ENCODE peak calls at places on chromosomes 1 and 21, in eight cellular contexts. One of them, this sample, is unnamed.

GRCh38 chr1:28087614-28088167 is 719 bp downstream of the EYA3 start:
- DNase-seq in right cardiac atrium: no peak
- DNase-seq in fibroblast of mammary gland: peak
- DNase-seq in OCI-LY7: peak
- DNase-seq in fibroblast of lung: no peak
- DNase-seq in stimulated activated CD4-positive, alpha-beta T cell treated with anti-CD3 and anti-CD28 coated beads, Interleukin-4, amount 100 ng/mL, for 48 hours: no peak
- DNase-seq in osteocyte: no peak
- DNase-seq in hepatocyte: peak
- DNase-seq in this sample: no peak

GRCh38 chr1:68904472-68904871 is 407.6 kb upstream of the DEPDC1 start:
- DNase-seq in right cardiac atrium: no peak
- DNase-seq in fibroblast of mammary gland: peak
- DNase-seq in OCI-LY7: no peak
- DNase-seq in fibroblast of lung: peak
- DNase-seq in stimulated activated CD4-positive, alpha-beta T cell treated with anti-CD3 and anti-CD28 coated beads, Interleukin-4, amount 100 ng/mL, for 48 hours: no peak
- DNase-seq in osteocyte: no peak
- DNase-seq in hepatocyte: peak
- DNase-seq in this sample: no peak

GRCh38 chr1:208475951-208476824 is 232.0 kb upstream of the PLXNA2 start:
- DNase-seq in right cardiac atrium: peak
- DNase-seq in fibroblast of mammary gland: no peak
- DNase-seq in OCI-LY7: no peak
- DNase-seq in fibroblast of lung: peak
- DNase-seq in stimulated activated CD4-positive, alpha-beta T cell treated with anti-CD3 and anti-CD28 coated beads, Interleukin-4, amount 100 ng/mL, for 48 hours: no peak
- DNase-seq in osteocyte: no peak
- DNase-seq in hepatocyte: peak
- DNase-seq in this sample: no peak

GRCh38 chr1:61457526-61457925 is 267.4 kb downstream of the TM2D1 start:
- DNase-seq in right cardiac atrium: no peak
- DNase-seq in fibroblast of mammary gland: no peak
- DNase-seq in OCI-LY7: no peak
- DNase-seq in fibroblast of lung: no peak
- DNase-seq in stimulated activated CD4-positive, alpha-beta T cell treated with anti-CD3 and anti-CD28 coated beads, Interleukin-4, amount 100 ng/mL, for 48 hours: no peak
- DNase-seq in osteocyte: no peak
- DNase-seq in hepatocyte: no peak
- DNase-seq in this sample: no peak

GRCh38 chr21:33686386-33686785 is 44.1 kb downstream of the ITSN1 start:
- DNase-seq in right cardiac atrium: no peak
- DNase-seq in fibroblast of mammary gland: no peak
- DNase-seq in OCI-LY7: no peak
- DNase-seq in fibroblast of lung: no peak
- DNase-seq in stimulated activated CD4-positive, alpha-beta T cell treated with anti-CD3 and anti-CD28 coated beads, Interleukin-4, amount 100 ng/mL, for 48 hours: no peak
- DNase-seq in osteocyte: no peak
- DNase-seq in hepatocyte: no peak
- DNase-seq in this sample: no peak

GRCh38 chr1:76677775-76678405 is 189.4 kb upstream of the ST6GALNAC5 start:
- DNase-seq in right cardiac atrium: no peak
- DNase-seq in fibroblast of mammary gland: no peak
- DNase-seq in OCI-LY7: no peak
- DNase-seq in fibroblast of lung: no peak
- DNase-seq in stimulated activated CD4-positive, alpha-beta T cell treated with anti-CD3 and anti-CD28 coated beads, Interleukin-4, amount 100 ng/mL, for 48 hours: no peak
- DNase-seq in osteocyte: no peak
- DNase-seq in hepatocyte: no peak
- DNase-seq in this sample: no peak

GRCh38 chr1:208245185-208245705 is 1.1 kb upstream of the PLXNA2 start:
- DNase-seq in right cardiac atrium: peak
- DNase-seq in fibroblast of mammary gland: peak
- DNase-seq in OCI-LY7: peak
- DNase-seq in fibroblast of lung: peak
- DNase-seq in stimulated activated CD4-positive, alpha-beta T cell treated with anti-CD3 and anti-CD28 coated beads, Interleukin-4, amount 100 ng/mL, for 48 hours: peak
- DNase-seq in osteocyte: peak
- DNase-seq in hepatocyte: peak
- DNase-seq in this sample: peak

GRCh38 chr1:168972887-168973286 is 133.6 kb upstream of the ATP1B1 start:
- DNase-seq in right cardiac atrium: no peak
- DNase-seq in fibroblast of mammary gland: no peak
- DNase-seq in OCI-LY7: no peak
- DNase-seq in fibroblast of lung: no peak
- DNase-seq in stimulated activated CD4-positive, alpha-beta T cell treated with anti-CD3 and anti-CD28 coated beads, Interleukin-4, amount 100 ng/mL, for 48 hours: no peak
- DNase-seq in osteocyte: no peak
- DNase-seq in hepatocyte: no peak
- DNase-seq in this sample: no peak

GRCh38 chr1:63819795-63820194 is 46.0 kb downstream of the ROR1 start:
- DNase-seq in right cardiac atrium: no peak
- DNase-seq in fibroblast of mammary gland: no peak
- DNase-seq in OCI-LY7: no peak
- DNase-seq in fibroblast of lung: no peak
- DNase-seq in stimulated activated CD4-positive, alpha-beta T cell treated with anti-CD3 and anti-CD28 coated beads, Interleukin-4, amount 100 ng/mL, for 48 hours: no peak
- DNase-seq in osteocyte: no peak
- DNase-seq in hepatocyte: no peak
- DNase-seq in this sample: no peak

GRCh38 chr1:92786298-92786901 is 1.5 kb upstream of the EVI5 start:
- DNase-seq in right cardiac atrium: no peak
- DNase-seq in fibroblast of mammary gland: no peak
- DNase-seq in OCI-LY7: no peak
- DNase-seq in fibroblast of lung: no peak
- DNase-seq in stimulated activated CD4-positive, alpha-beta T cell treated with anti-CD3 and anti-CD28 coated beads, Interleukin-4, amount 100 ng/mL, for 48 hours: no peak
- DNase-seq in osteocyte: no peak
- DNase-seq in hepatocyte: no peak
- DNase-seq in this sample: no peak

GRCh38 chr1:58844176-58844575 is 60.3 kb upstream of the JUN start:
- DNase-seq in right cardiac atrium: no peak
- DNase-seq in fibroblast of mammary gland: peak
- DNase-seq in OCI-LY7: no peak
- DNase-seq in fibroblast of lung: peak
- DNase-seq in stimulated activated CD4-positive, alpha-beta T cell treated with anti-CD3 and anti-CD28 coated beads, Interleukin-4, amount 100 ng/mL, for 48 hours: no peak
- DNase-seq in osteocyte: no peak
- DNase-seq in hepatocyte: no peak
- DNase-seq in this sample: no peak

GRCh38 chr1:116321766-116322175 is 51.3 kb upstream of the ATP1A1 start:
- DNase-seq in right cardiac atrium: no peak
- DNase-seq in fibroblast of mammary gland: no peak
- DNase-seq in OCI-LY7: no peak
- DNase-seq in fibroblast of lung: no peak
- DNase-seq in stimulated activated CD4-positive, alpha-beta T cell treated with anti-CD3 and anti-CD28 coated beads, Interleukin-4, amount 100 ng/mL, for 48 hours: no peak
- DNase-seq in osteocyte: no peak
- DNase-seq in hepatocyte: no peak
- DNase-seq in this sample: peak

GRCh38 chr1:160103658-160104519 is 5.5 kb upstream of the IGSF8 start:
- DNase-seq in right cardiac atrium: no peak
- DNase-seq in fibroblast of mammary gland: no peak
- DNase-seq in OCI-LY7: no peak
- DNase-seq in fibroblast of lung: no peak
- DNase-seq in stimulated activated CD4-positive, alpha-beta T cell treated with anti-CD3 and anti-CD28 coated beads, Interleukin-4, amount 100 ng/mL, for 48 hours: no peak
- DNase-seq in osteocyte: no peak
- DNase-seq in hepatocyte: no peak
- DNase-seq in this sample: no peak

GRCh38 chr1:21869620-21870121 is 57.6 kb downstream of the LDLRAD2 start:
- DNase-seq in right cardiac atrium: peak
- DNase-seq in fibroblast of mammary gland: peak
- DNase-seq in OCI-LY7: no peak
- DNase-seq in fibroblast of lung: peak
- DNase-seq in stimulated activated CD4-positive, alpha-beta T cell treated with anti-CD3 and anti-CD28 coated beads, Interleukin-4, amount 100 ng/mL, for 48 hours: no peak
- DNase-seq in osteocyte: peak
- DNase-seq in hepatocyte: peak
- DNase-seq in this sample: no peak

GRCh38 chr1:27634166-27634981 is 611 bp downstream of the FGR start:
- DNase-seq in right cardiac atrium: peak
- DNase-seq in fibroblast of mammary gland: no peak
- DNase-seq in OCI-LY7: no peak
- DNase-seq in fibroblast of lung: peak
- DNase-seq in stimulated activated CD4-positive, alpha-beta T cell treated with anti-CD3 and anti-CD28 coated beads, Interleukin-4, amount 100 ng/mL, for 48 hours: peak
- DNase-seq in osteocyte: no peak
- DNase-seq in hepatocyte: peak
- DNase-seq in this sample: no peak

GRCh38 chr1:65395887-65396612 is 24.4 kb upstream of the LEPR start:
- DNase-seq in right cardiac atrium: no peak
- DNase-seq in fibroblast of mammary gland: peak
- DNase-seq in OCI-LY7: no peak
- DNase-seq in fibroblast of lung: peak
- DNase-seq in stimulated activated CD4-positive, alpha-beta T cell treated with anti-CD3 and anti-CD28 coated beads, Interleukin-4, amount 100 ng/mL, for 48 hours: no peak
- DNase-seq in osteocyte: no peak
- DNase-seq in hepatocyte: no peak
- DNase-seq in this sample: no peak

GRCh38 chr21:45788635-45789506 is 145.3 kb downstream of the PCBP3 start:
- DNase-seq in right cardiac atrium: no peak
- DNase-seq in fibroblast of mammary gland: peak
- DNase-seq in OCI-LY7: no peak
- DNase-seq in fibroblast of lung: peak
- DNase-seq in stimulated activated CD4-positive, alpha-beta T cell treated with anti-CD3 and anti-CD28 coated beads, Interleukin-4, amount 100 ng/mL, for 48 hours: no peak
- DNase-seq in osteocyte: no peak
- DNase-seq in hepatocyte: no peak
- DNase-seq in this sample: no peak

GRCh38 chr1:241834733-241835377 is 13.1 kb upstream of the EXO1 start:
- DNase-seq in right cardiac atrium: no peak
- DNase-seq in fibroblast of mammary gland: peak
- DNase-seq in OCI-LY7: peak
- DNase-seq in fibroblast of lung: peak
- DNase-seq in stimulated activated CD4-positive, alpha-beta T cell treated with anti-CD3 and anti-CD28 coated beads, Interleukin-4, amount 100 ng/mL, for 48 hours: no peak
- DNase-seq in osteocyte: no peak
- DNase-seq in hepatocyte: peak
- DNase-seq in this sample: no peak

GRCh38 chr1:89607156-89607555 is 25.8 kb upstream of the LRRC8C start:
- DNase-seq in right cardiac atrium: no peak
- DNase-seq in fibroblast of mammary gland: no peak
- DNase-seq in OCI-LY7: no peak
- DNase-seq in fibroblast of lung: no peak
- DNase-seq in stimulated activated CD4-positive, alpha-beta T cell treated with anti-CD3 and anti-CD28 coated beads, Interleukin-4, amount 100 ng/mL, for 48 hours: no peak
- DNase-seq in osteocyte: no peak
- DNase-seq in hepatocyte: no peak
- DNase-seq in this sample: no peak

GRCh38 chr21:41957991-41958766 is 4.4 kb upstream of the C2CD2 start:
- DNase-seq in right cardiac atrium: peak
- DNase-seq in fibroblast of mammary gland: peak
- DNase-seq in OCI-LY7: no peak
- DNase-seq in fibroblast of lung: peak
- DNase-seq in stimulated activated CD4-positive, alpha-beta T cell treated with anti-CD3 and anti-CD28 coated beads, Interleukin-4, amount 100 ng/mL, for 48 hours: no peak
- DNase-seq in osteocyte: no peak
- DNase-seq in hepatocyte: peak
- DNase-seq in this sample: no peak

GRCh38 chr1:74502432-74502831 is 10.0 kb downstream of the LRRC53 start:
- DNase-seq in right cardiac atrium: no peak
- DNase-seq in fibroblast of mammary gland: peak
- DNase-seq in OCI-LY7: peak
- DNase-seq in fibroblast of lung: peak
- DNase-seq in stimulated activated CD4-positive, alpha-beta T cell treated with anti-CD3 and anti-CD28 coated beads, Interleukin-4, amount 100 ng/mL, for 48 hours: no peak
- DNase-seq in osteocyte: no peak
- DNase-seq in hepatocyte: peak
- DNase-seq in this sample: no peak

GRCh38 chr1:190679032-190679431 is 201.4 kb upstream of the BRINP3 start:
- DNase-seq in right cardiac atrium: no peak
- DNase-seq in fibroblast of mammary gland: no peak
- DNase-seq in OCI-LY7: no peak
- DNase-seq in fibroblast of lung: peak
- DNase-seq in stimulated activated CD4-positive, alpha-beta T cell treated with anti-CD3 and anti-CD28 coated beads, Interleukin-4, amount 100 ng/mL, for 48 hours: no peak
- DNase-seq in osteocyte: no peak
- DNase-seq in hepatocyte: no peak
- DNase-seq in this sample: no peak

GRCh38 chr1:70717656-70718055 is 306.6 kb downstream of the CTH start:
- DNase-seq in right cardiac atrium: no peak
- DNase-seq in fibroblast of mammary gland: no peak
- DNase-seq in OCI-LY7: no peak
- DNase-seq in fibroblast of lung: no peak
- DNase-seq in stimulated activated CD4-positive, alpha-beta T cell treated with anti-CD3 and anti-CD28 coated beads, Interleukin-4, amount 100 ng/mL, for 48 hours: no peak
- DNase-seq in osteocyte: no peak
- DNase-seq in hepatocyte: no peak
- DNase-seq in this sample: peak

GRCh38 chr1:203528098-203528497 is 34.1 kb downstream of the OPTC start:
- DNase-seq in right cardiac atrium: no peak
- DNase-seq in fibroblast of mammary gland: no peak
- DNase-seq in OCI-LY7: no peak
- DNase-seq in fibroblast of lung: no peak
- DNase-seq in stimulated activated CD4-positive, alpha-beta T cell treated with anti-CD3 and anti-CD28 coated beads, Interleukin-4, amount 100 ng/mL, for 48 hours: no peak
- DNase-seq in osteocyte: no peak
- DNase-seq in hepatocyte: no peak
- DNase-seq in this sample: no peak

GRCh38 chr1:203082571-203083462 is 3.0 kb downstream of the MYOG start:
- DNase-seq in right cardiac atrium: no peak
- DNase-seq in fibroblast of mammary gland: no peak
- DNase-seq in OCI-LY7: no peak
- DNase-seq in fibroblast of lung: no peak
- DNase-seq in stimulated activated CD4-positive, alpha-beta T cell treated with anti-CD3 and anti-CD28 coated beads, Interleukin-4, amount 100 ng/mL, for 48 hours: no peak
- DNase-seq in osteocyte: no peak
- DNase-seq in hepatocyte: no peak
- DNase-seq in this sample: no peak

This sample was measured in NCI-H748 treated with DMSO at 0.1 percent for 48 hours.